ENCODE peak calls at places on chromosomes 1 and 21, in nine cellular contexts. F is NCI-H2081 treated with DMSO at 0.1 percent for 48 hours; J is stimulated activated CD4-positive, alpha-beta T cell treated with anti-CD3 and anti-CD28 coated beads, Interleukin-15, amount 100 ng/mL, for 1 hour; B is NCI-H748 treated with DMSO at 0.1 percent for 48 hours; V is GM03348; X is NCI-H345; R is EH; T is NCI-H1930; G is activated CD4-positive, alpha-beta T cell treated with anti-CD3 and anti-CD28 coated beads, Interleukin-2, amount 10 ng/mL, durations not matched to agents 24 days and 14 days. P is an unnamed sample.

GRCh38 chr1:232952514-232953175 is 2.2 kb downstream of the NTPCR start:
- DNase-seq in R (peak), J (no peak), X (peak), T (peak), B (no peak), G (peak), V (peak), F (no peak), P (no peak)

GRCh38 chr1:230313453-230314141 is 112.5 kb downstream of the PGBD5 start:
- DNase-seq in J (no peak), R (no peak), F (no peak), V (no peak), T (no peak), B (no peak), X (no peak), G (no peak), P (no peak)

GRCh38 chr1:58763214-58763613 is 20.6 kb downstream of the JUN start:
- DNase-seq in X (no peak), T (no peak), J (no peak), F (no peak), V (peak), R (peak), B (no peak), G (no peak), P (no peak)

GRCh38 chr1:41802532-41803501 is 115.9 kb downstream of the HIVEP3 start:
- DNase-seq in J (peak), G (peak), B (no peak), R (peak), F (no peak), X (no peak), T (no peak), V (peak), P (peak)

GRCh38 chr21:44918581-44919033 is 2.1 kb downstream of the ITGB2 start:
- DNase-seq in B (no peak), V (no peak), J (no peak), R (no peak), G (no peak), F (no peak), T (no peak), X (peak), P (peak)

GRCh38 chr21:34910396-34910795 is 138.7 kb downstream of the RUNX1 start:
- DNase-seq in R (no peak), J (no peak), X (no peak), T (no peak), V (no peak), F (no peak), G (no peak), B (no peak), P (peak)

GRCh38 chr1:154803203-154803920 is 66.7 kb downstream of the KCNN3 start:
- DNase-seq in G (no peak), F (no peak), B (no peak), R (peak), X (no peak), T (no peak), V (no peak), J (no peak), P (no peak)

GRCh38 chr1:194723067-194723466 is 1536.7 kb upstream of the B3GALT2 start:
- DNase-seq in V (no peak), R (peak), X (no peak), F (no peak), T (no peak), B (no peak), J (no peak), G (no peak), P (no peak)

GRCh38 chr21:26888256-26888655 is 43.0 kb upstream of the ADAMTS1 start:
- DNase-seq in B (no peak), T (no peak), F (no peak), J (no peak), G (no peak), R (peak), X (no peak), V (peak), P (no peak)

GRCh38 chr1:176717052-176717754 is 254.2 kb downstream of the PAPPA2 start:
- DNase-seq in F (no peak), X (no peak), R (no peak), J (no peak), G (no peak), T (no peak), V (no peak), B (no peak), P (no peak)

GRCh38 chr1:91806777-91807700 is 78.9 kb downstream of the TGFBR3 start:
- DNase-seq in R (peak), F (no peak), V (peak), G (no peak), J (no peak), T (no peak), X (no peak), B (no peak), P (no peak)

GRCh38 chr1:67815303-67816095 is 17.8 kb downstream of the GNG12 start:
- DNase-seq in F (no peak), J (no peak), X (no peak), V (no peak), G (no peak), B (no peak), T (no peak), R (no peak), P (no peak)

GRCh38 chr1:197911172-197911856 is 5.9 kb upstream of the LHX9 start:
- DNase-seq in F (no peak), X (peak), T (peak), V (peak), G (peak), J (no peak), B (no peak), R (peak), P (no peak)

GRCh38 chr1:180027949-180028445 is 73.4 kb downstream of the CEP350 start:
- DNase-seq in B (no peak), V (peak), T (no peak), J (no peak), G (no peak), R (peak), F (no peak), X (no peak), P (no peak)

GRCh38 chr1:201626629-201627275 is 87.8 kb downstream of the NAV1 start:
- DNase-seq in J (no peak), X (no peak), R (no peak), V (peak), F (no peak), T (no peak), B (no peak), G (no peak), P (no peak)

GRCh38 chr1:64934115-64934880 is 32.1 kb downstream of the JAK1 start:
- DNase-seq in T (no peak), X (no peak), G (no peak), B (no peak), V (peak), R (peak), F (no peak), J (no peak), P (no peak)

GRCh38 chr1:6145864-6146410 is 34.2 kb downstream of the CHD5 start:
- DNase-seq in J (no peak), X (no peak), G (no peak), T (no peak), B (no peak), F (no peak), R (no peak), V (no peak), P (no peak)

GRCh38 chr1:41758490-41758889 is 160.2 kb downstream of the HIVEP3 start:
- DNase-seq in V (peak), B (no peak), F (no peak), R (peak), J (no peak), T (no peak), X (no peak), G (no peak), P (no peak)

GRCh38 chr1:52672946-52673345 is 25.2 kb downstream of the COA7 start:
- DNase-seq in F (no peak), B (no peak), R (no peak), G (no peak), T (no peak), X (no peak), V (no peak), J (no peak), P (no peak)

GRCh38 chr1:192969091-192969490 is 90.1 kb downstream of the UCHL5 start:
- DNase-seq in G (no peak), B (no peak), V (no peak), R (no peak), T (no peak), F (no peak), X (no peak), J (no peak), P (no peak)

GRCh38 chr1:112636597-112637256 is 17.1 kb downstream of the CAPZA1 start:
- DNase-seq in X (no peak), V (no peak), F (no peak), T (no peak), G (no peak), R (peak), B (no peak), J (no peak), P (no peak)

GRCh38 chr1:24385160-24385939 is 28.2 kb downstream of the STPG1 start:
- DNase-seq in X (no peak), J (no peak), V (peak), G (peak), T (no peak), B (no peak), F (no peak), R (peak), P (no peak)

GRCh38 chr1:193799948-193800690 is 613.7 kb upstream of the B3GALT2 start:
- DNase-seq in J (no peak), X (no peak), V (no peak), B (no peak), T (no peak), G (no peak), R (peak), F (no peak), P (no peak)